ENCODE peak calls at places on chromosomes 6 and 20, in eight cellular contexts. N is psoas muscle, K is adrenal gland, M is pancreas, O is heart left ventricle, V is NT2/D1, B is upper lobe of right lung, I is cardiac muscle cell. J is an unnamed sample. For H3K27me3 and H3K9me3, the result is how much of the 10 kb centered on the place peaks cover.

GRCh38 chr6:133467231-133467981 is 226.2 kb downstream of the EYA4 start:
- DNase-seq in N (no peak), K (no peak), M (no peak), O (no peak), V (no peak), B (no peak), I (no peak), J (no peak)

GRCh38 chr6:43052842-43053544 is 658 bp downstream of the CUL7 start:
- DNase-seq in N (peak), K (peak), M (peak), O (no peak), V (no peak), B (no peak), I (peak), J (no peak)

GRCh38 chr6:162124710-162125435 is 602.7 kb downstream of the PRKN start:
- DNase-seq in N (no peak), K (no peak), M (no peak), O (no peak), V (no peak), B (no peak), I (no peak), J (no peak)

GRCh38 chr6:149750136-149750609 is 632 bp downstream of the PCMT1 start:
- DNase-seq in N (peak), K (peak), M (peak), O (peak), V (peak), B (no peak), I (peak), J (peak)

GRCh38 chr6:38973178-38974057 is 75.2 kb upstream of the GLP1R start:
- DNase-seq in N (no peak), K (no peak), M (peak), O (no peak), V (peak), B (no peak), I (peak), J (peak)

GRCh38 chr6:128161263-128161662 is 260.4 kb upstream of the THEMIS start:
- DNase-seq in N (no peak), K (no peak), M (no peak), O (no peak), V (no peak), B (no peak), I (no peak), J (peak)

GRCh38 chr6:132365319-132365907 is 35.9 kb downstream of the MOXD1 start:
- DNase-seq in N (no peak), K (no peak), M (no peak), O (no peak), V (peak), B (no peak), I (peak), J (peak)

GRCh38 chr6:139522471-139523220 is 148.2 kb upstream of the CITED2 start:
- DNase-seq in N (no peak), K (no peak), M (no peak), O (no peak), V (no peak), B (no peak), I (no peak), J (no peak)

GRCh38 chr6:139569561-139569960 is 195.1 kb upstream of the CITED2 start:
- DNase-seq in N (no peak), K (no peak), M (no peak), O (no peak), V (no peak), B (no peak), I (no peak), J (no peak)

GRCh38 chr6:142702501-142703460 is 242.2 kb downstream of the HIVEP2 start:
- DNase-seq in N (peak), K (peak), M (no peak), O (peak), V (no peak), B (peak), I (peak), J (no peak)

GRCh38 chr6:107264357-107264831 is 149.1 kb upstream of the BEND3 start:
- DNase-seq in N (no peak), K (no peak), M (no peak), O (no peak), V (no peak), B (no peak), I (no peak), J (peak)

GRCh38 chr6:89197141-89197540 is 20.0 kb downstream of the GABRR1 start:
- DNase-seq in N (no peak), K (no peak), M (no peak), O (no peak), V (no peak), B (no peak), I (no peak), J (no peak)

GRCh38 chr6:101747160-101747559 is 353.7 kb downstream of the GRIK2 start:
- DNase-seq in N (no peak), K (no peak), M (no peak), O (no peak), V (no peak), B (no peak), I (no peak), J (no peak)

GRCh38 chr6:25960689-25961088 is 1.9 kb upstream of the TRIM38 start:
- DNase-seq in N (no peak), K (no peak), M (no peak), O (no peak), V (no peak), B (no peak), I (no peak), J (no peak)

GRCh38 chr20:37945034-37945660 is 42.2 kb downstream of the VSTM2L start:
- DNase-seq in N (no peak), K (no peak), M (no peak), O (no peak), V (no peak), B (no peak), I (no peak), J (no peak)

GRCh38 chr6:129633529-129633928 is 76.4 kb downstream of the ARHGAP18 start:
- DNase-seq in N (no peak), K (no peak), M (no peak), O (no peak), V (no peak), B (no peak), I (no peak), J (no peak)

GRCh38 chr20:10551732-10552724 is 116.9 kb downstream of the SLX4IP start:
- DNase-seq in N (no peak), K (no peak), M (no peak), O (no peak), V (peak), B (no peak), I (peak), J (no peak)

GRCh38 chr6:1708141-1708540 is 98.4 kb downstream of the FOXC1 start:
- DNase-seq in N (no peak), K (no peak), M (no peak), O (no peak), V (no peak), B (no peak), I (no peak), J (no peak)

GRCh38 chr6:166598441-166599138 is 12.1 kb upstream of the RAMACL start:
- DNase-seq in N (no peak), K (peak), M (no peak), O (peak), V (no peak), B (no peak), I (no peak), J (no peak)

DNA sequence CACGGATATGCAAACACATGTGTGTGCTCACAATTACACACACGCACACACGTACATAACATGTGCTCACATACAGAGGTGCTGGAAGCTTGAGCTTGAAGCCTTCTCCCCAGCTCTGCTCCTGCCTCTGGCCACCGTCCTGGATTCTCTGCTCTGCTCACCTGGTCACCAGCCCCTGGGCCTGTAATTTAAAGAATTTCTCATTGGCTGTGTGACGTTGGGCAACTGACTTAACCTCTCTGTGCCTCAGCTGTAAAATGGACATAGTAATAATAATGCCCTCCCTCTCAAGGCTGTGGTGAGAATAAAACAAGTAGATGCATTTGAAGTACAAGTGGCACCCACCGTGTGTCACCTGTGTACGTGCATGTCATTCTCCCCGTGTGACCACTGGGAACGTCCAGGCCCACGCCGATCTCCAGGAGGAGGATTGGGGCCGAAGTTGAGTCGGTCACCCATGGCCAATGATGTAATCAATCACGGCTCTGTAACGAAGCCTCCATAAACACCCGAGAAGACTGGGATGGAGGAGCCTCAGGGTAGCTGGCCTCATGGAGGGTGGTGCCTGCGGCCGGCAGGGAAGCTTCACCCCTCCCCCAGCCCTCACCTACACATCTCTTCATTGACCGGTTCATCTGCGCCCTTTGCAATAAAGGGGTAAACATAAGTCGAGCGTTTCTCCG is 160.9 kb upstream of the AFDN start:
- DNase-seq in N (no peak), K (no peak), M (no peak), O (no peak), V (no peak), B (no peak), I (no peak), J (no peak)
- H3K27me3 ChIP-seq in N (under half), K (under half), M (under half), O (under half), V (under half), B (under half), I (under half), J (under half)

GRCh38 chr20:3119044-3119443 is 34.5 kb upstream of the AVP start:
- DNase-seq in N (no peak), K (peak), M (no peak), O (no peak), V (no peak), B (no peak), I (no peak), J (no peak)

GRCh38 chr20:3121955-3122610 is 37.6 kb upstream of the AVP start:
- DNase-seq in N (no peak), K (peak), M (no peak), O (no peak), V (no peak), B (no peak), I (no peak), J (no peak)

GRCh38 chr20:3121271-3121911 is 36.9 kb upstream of the AVP start:
- DNase-seq in N (no peak), K (peak), M (no peak), O (no peak), V (no peak), B (no peak), I (no peak), J (no peak)

GRCh38 chr20:3126527-3126859 is 33.2 kb downstream of the FASTKD5 start:
- DNase-seq in N (no peak), K (no peak), M (no peak), O (no peak), V (no peak), B (no peak), I (no peak), J (no peak)

DNA sequence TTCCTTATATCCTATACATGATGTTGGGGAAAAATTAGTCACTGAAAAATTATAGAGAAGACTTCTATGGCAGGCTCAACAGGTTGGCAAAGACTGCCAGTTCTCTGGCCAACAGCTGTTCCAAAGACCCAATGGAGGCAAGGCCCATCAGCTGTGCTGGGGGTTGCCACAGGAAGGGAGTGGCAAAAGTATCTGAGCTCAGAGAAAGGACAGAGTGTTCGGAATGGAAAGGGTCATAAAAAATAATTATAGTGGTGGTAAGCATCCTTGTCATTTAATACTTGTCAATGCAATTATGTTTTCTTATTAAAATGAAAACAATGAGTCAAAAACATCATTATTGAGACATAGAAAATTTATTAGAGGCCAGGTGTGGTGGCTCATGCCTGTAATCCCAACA is 36.1 kb downstream of the FASTKD5 start:
- DNase-seq in N (peak), K (no peak), M (no peak), O (no peak), V (no peak), B (no peak), I (no peak), J (no peak)
- H3K9me3 ChIP-seq in N (under half), K (under half), M (under half), O (under half), V (under half), B (under half), I (under half), J (under half)

DNA sequence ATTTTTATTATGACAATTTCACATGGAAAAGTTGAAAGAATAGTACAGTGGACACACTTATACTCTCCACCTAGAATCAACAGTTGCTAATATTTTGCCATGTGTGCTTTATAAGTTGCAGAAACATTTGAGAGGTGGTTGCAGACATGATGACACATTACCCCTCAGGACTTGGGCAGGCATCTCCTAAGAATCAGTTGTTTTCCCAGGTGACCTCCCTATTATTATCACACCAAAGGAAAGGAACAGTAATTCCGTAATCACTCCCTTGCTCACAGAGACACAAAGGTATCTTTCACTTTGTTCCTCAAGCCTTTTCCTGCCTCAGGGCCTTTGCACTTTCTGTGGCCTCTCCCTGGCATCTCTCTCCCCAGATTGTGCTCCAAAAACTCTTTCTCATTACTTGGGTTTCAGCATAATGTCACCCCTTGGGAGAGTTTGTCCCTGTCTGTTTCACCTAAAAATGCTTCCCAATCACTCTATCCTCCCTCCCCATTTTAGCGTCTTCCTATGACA is 5.9 kb upstream of the SULF2 start:
- DNase-seq in N (no peak), K (no peak), M (no peak), O (no peak), V (no peak), B (no peak), I (no peak), J (no peak)
- H3K4me3 ChIP-seq in N (no peak), K (no peak), M (no peak), O (no peak), V (no peak), B (no peak), I (no peak), J (no peak)

GRCh38 chr6:98824163-98824906 is 10.0 kb upstream of the POU3F2 start:
- DNase-seq in N (no peak), K (no peak), M (no peak), O (no peak), V (no peak), B (peak), I (peak), J (peak)

GRCh38 chr6:98823845-98824162 is 10.6 kb upstream of the POU3F2 start:
- DNase-seq in N (no peak), K (no peak), M (no peak), O (no peak), V (no peak), B (no peak), I (no peak), J (no peak)

GRCh38 chr6:98824907-98825601 is 9.3 kb upstream of the POU3F2 start:
- DNase-seq in N (no peak), K (no peak), M (no peak), O (no peak), V (no peak), B (no peak), I (no peak), J (no peak)

GRCh38 chr6:98823428-98823827 is 10.9 kb upstream of the POU3F2 start:
- DNase-seq in N (no peak), K (no peak), M (no peak), O (no peak), V (no peak), B (no peak), I (no peak), J (no peak)

GRCh38 chr6:98821739-98822405 is 12.5 kb upstream of the POU3F2 start:
- DNase-seq in N (no peak), K (no peak), M (no peak), O (no peak), V (no peak), B (no peak), I (no peak), J (no peak)
- H3K27me3 ChIP-seq in N (half or more), K (half or more), M (under half), O (half or more), V (half or more), B (half or more), I (half or more), J (under half)

GRCh38 chr6:28775052-28775376 is 148.8 kb downstream of the TRIM27 start:
- DNase-seq in N (no peak), K (no peak), M (no peak), O (no peak), V (no peak), B (no peak), I (no peak), J (no peak)
- H3K9me3 ChIP-seq in N (under half), K (under half), M (under half), O (under half), V (under half), B (under half), I (under half), J (under half)

GRCh38 chr6:9890893-9891292 is 524.0 kb downstream of the TFAP2A start:
- DNase-seq in N (no peak), K (no peak), M (no peak), O (no peak), V (no peak), B (no peak), I (no peak), J (no peak)

GRCh38 chr6:9890469-9890868 is 524.4 kb downstream of the TFAP2A start:
- DNase-seq in N (no peak), K (no peak), M (no peak), O (no peak), V (no peak), B (no peak), I (no peak), J (no peak)
- H3K4me3 ChIP-seq in N (no peak), K (no peak), M (no peak), O (no peak), V (no peak), B (no peak), I (no peak), J (no peak)